ENCODE peak calls at places on chromosomes 16 and 17, in six cellular contexts. D is pancreas, N is fibroblast of mammary gland, L is upper lobe of right lung, J is tibial nerve, K is kidney epithelial cell. C is an unnamed sample.
A peak's percentile ranks its signal among the peaks of the same experiment; 100 is the strongest.

GRCh38 chr17:80264048-80264792 is 3.6 kb downstream of the RNF213 start:
- DNase-seq in N (no peak), K (no peak), L (peak; percentile 78), D (no peak), J (no peak), C (no peak)

GRCh38 chr16:16830401-16830800 is 451.5 kb downstream of the NPIPA7 start:
- DNase-seq in L (no peak), N (no peak), D (no peak), K (no peak), J (no peak), C (no peak)

GRCh38 chr16:75029854-75030253 is 31.0 kb downstream of the ZNRF1 start:
- DNase-seq in N (peak; percentile 42), D (no peak), K (no peak), J (no peak), L (no peak), C (no peak)

GRCh38 chr17:63665527-63666214 is 34.3 kb downstream of the LIMD2 start:
- DNase-seq in K (no peak), N (no peak), L (no peak), J (no peak), D (no peak), C (no peak)

GRCh38 chr16:8798535-8799157 is 1.0 kb downstream of the PMM2 start:
- DNase-seq in D (no peak), K (no peak), N (no peak), L (no peak), J (no peak), C (no peak)

GRCh38 chr16:48300391-48300856 is 53.1 kb upstream of the ABCC11 start:
- DNase-seq in K (no peak), N (peak; percentile 66), L (no peak), D (no peak), J (peak; percentile 45), C (no peak)

GRCh38 chr17:61310611-61311010 is 89.0 kb upstream of the TBX2 start:
- DNase-seq in N (no peak), J (no peak), D (no peak), K (no peak), L (no peak), C (no peak)

GRCh38 chr17:45230410-45230786 is 8.7 kb downstream of the FMNL1 start:
- DNase-seq in J (no peak), L (no peak), N (no peak), K (no peak), D (no peak), C (no peak)

GRCh38 chr16:28931801-28932225 is at the start of gene CD19:
- DNase-seq in L (no peak), J (no peak), K (no peak), N (no peak), D (no peak), C (no peak)

GRCh38 chr16:67084345-67085028 is 25.3 kb upstream of the PHAF1 start:
- DNase-seq in K (no peak), L (no peak), D (no peak), J (no peak), N (no peak), C (no peak)

GRCh38 chr17:9937901-9938300 is 32.8 kb upstream of the RCVRN start:
- DNase-seq in K (no peak), D (no peak), J (no peak), L (no peak), N (peak; percentile 64), C (no peak)

GRCh38 chr16:86946396-86946795 is 368.0 kb downstream of the FOXL1 start:
- DNase-seq in K (no peak), J (no peak), D (no peak), L (peak; percentile 34), N (no peak), C (no peak)

GRCh38 chr16:58411736-58412614 is 19.7 kb downstream of the GINS3 start:
- DNase-seq in K (no peak), N (no peak), J (no peak), D (no peak), L (no peak), C (no peak)

GRCh38 chr16:56709686-56710040 is 20.3 kb upstream of the NUP93 start:
- DNase-seq in N (no peak), L (no peak), D (no peak), K (no peak), J (no peak), C (no peak)

GRCh38 chr16:3304370-3304769 is 860 bp downstream of the TIGD7 start:
- DNase-seq in N (peak; percentile 31), L (no peak), K (no peak), J (no peak), D (no peak), C (no peak)

GRCh38 chr17:7478276-7479138 is 924 bp downstream of the ZBTB4 start:
- DNase-seq in J (peak; percentile 52), K (no peak), N (peak; percentile 41), L (peak; percentile 85), D (peak; percentile 76), C (no peak)

GRCh38 chr17:4539025-4539424 is 16.2 kb downstream of the MYBBP1A start:
- DNase-seq in J (no peak), N (no peak), D (no peak), K (no peak), L (no peak), C (no peak)

GRCh38 chr17:75983501-75984181 is 4.6 kb downstream of the TEN1 start:
- DNase-seq in N (peak; percentile 63), D (peak; percentile 81), J (no peak), K (no peak), L (peak; percentile 72), C (no peak)

GRCh38 chr16:73176577-73177013 is 128.7 kb upstream of the ZFHX3 start:
- DNase-seq in K (peak; percentile 57), D (no peak), L (no peak), J (no peak), N (peak; percentile 92), C (peak; percentile 30)

GRCh38 chr16:58511933-58512815 is 3.1 kb upstream of the SETD6 start:
- DNase-seq in N (peak; percentile 56), D (peak; percentile 91), J (peak; percentile 80), K (no peak), L (peak; percentile 87), C (no peak)

GRCh38 chr16:85570213-85570734 is 42.8 kb upstream of the GSE1 start:
- DNase-seq in D (no peak), K (no peak), N (no peak), L (no peak), J (no peak), C (no peak)

GRCh38 chr17:15490634-15491261 is 23.3 kb upstream of the CDRT4 start:
- DNase-seq in N (peak; percentile 73), L (no peak), J (peak; percentile 68), D (no peak), K (no peak), C (no peak)

GRCh38 chr17:17112628-17113200 is 70.5 kb downstream of the MPRIP start:
- DNase-seq in D (no peak), K (no peak), J (no peak), L (no peak), N (no peak), C (no peak)

DNA sequence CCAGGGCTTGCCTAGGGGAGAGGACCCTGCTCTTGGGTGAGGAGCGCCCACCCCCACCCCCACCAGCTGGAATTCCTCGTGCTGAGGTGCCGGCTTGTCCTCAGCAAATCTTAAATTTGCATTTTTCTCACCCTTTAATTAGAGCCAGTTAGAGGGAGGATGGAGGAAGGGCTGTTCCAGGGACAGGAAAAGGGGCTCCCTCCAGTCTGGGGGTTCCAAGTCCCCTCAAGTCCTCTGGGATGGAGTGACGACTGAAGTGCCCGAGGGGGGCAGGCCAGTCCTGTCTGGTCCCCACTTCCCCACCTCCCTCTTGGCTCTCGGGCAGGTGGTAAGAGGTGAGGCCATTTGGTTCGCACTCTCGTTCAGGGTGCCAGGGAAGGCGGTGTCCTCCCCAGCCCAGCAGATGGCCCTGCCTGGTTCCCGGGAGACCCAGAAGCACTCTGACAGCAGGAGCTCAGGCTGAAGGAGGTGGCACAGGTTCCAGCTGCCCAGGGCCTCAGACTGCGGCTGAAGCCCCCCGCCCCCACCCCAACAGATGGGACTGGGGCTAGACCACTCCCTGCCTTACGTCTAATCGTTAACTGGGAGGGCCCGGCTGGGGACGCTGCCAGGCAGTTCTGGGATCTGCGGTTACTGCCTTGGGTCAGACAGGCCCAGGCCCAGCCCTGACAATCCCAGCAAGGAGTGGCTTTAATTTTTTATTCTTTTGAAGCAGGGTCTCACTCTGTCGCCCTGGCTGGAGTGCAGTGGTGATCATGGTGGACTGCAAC is 2.2 kb downstream of the RAB26 start:
- DNase-seq in J (no peak), K (no peak), L (no peak), D (peak; percentile 74), N (peak; percentile 73), C (no peak)
- H3K4me3 ChIP-seq in J (no peak overlapping the region), K (no peak overlapping the region), L (no peak overlapping the region), D (peak overlapping the region; percentile 86), N (no peak overlapping the region), C (peak overlapping the region; percentile 59)

GRCh38 chr17:29368926-29369325 is 21.2 kb upstream of the TAOK1 start:
- DNase-seq in J (no peak), K (no peak), N (no peak), L (no peak), D (no peak), C (no peak)

GRCh38 chr17:29359777-29360176 is 30.4 kb upstream of the TAOK1 start:
- DNase-seq in L (no peak), N (no peak), K (no peak), J (no peak), D (no peak), C (no peak)

GRCh38 chr17:29368161-29368560 is 22.0 kb upstream of the TAOK1 start:
- DNase-seq in D (no peak), K (no peak), J (no peak), L (no peak), N (no peak), C (no peak)

GRCh38 chr17:29364691-29365090 is 25.5 kb upstream of the TAOK1 start:
- DNase-seq in N (no peak), K (no peak), L (no peak), J (no peak), D (no peak), C (no peak)

GRCh38 chr17:29363716-29364115 is 26.4 kb upstream of the TAOK1 start:
- DNase-seq in N (no peak), J (no peak), K (no peak), D (no peak), L (no peak), C (no peak)
- H3K4me3 ChIP-seq in N (no peak overlapping the region), J (no peak overlapping the region), K (no peak overlapping the region), D (no peak overlapping the region), L (no peak overlapping the region), C (no peak overlapping the region)

GRCh38 chr16:14028207-14028606 is 42.9 kb upstream of the MRTFB start:
- DNase-seq in J (no peak), K (no peak), N (no peak), D (no peak), L (no peak), C (no peak)
- H3K4me3 ChIP-seq in J (no peak overlapping the region), K (no peak overlapping the region), N (no peak overlapping the region), D (no peak overlapping the region), L (no peak overlapping the region), C (no peak overlapping the region)

DNA sequence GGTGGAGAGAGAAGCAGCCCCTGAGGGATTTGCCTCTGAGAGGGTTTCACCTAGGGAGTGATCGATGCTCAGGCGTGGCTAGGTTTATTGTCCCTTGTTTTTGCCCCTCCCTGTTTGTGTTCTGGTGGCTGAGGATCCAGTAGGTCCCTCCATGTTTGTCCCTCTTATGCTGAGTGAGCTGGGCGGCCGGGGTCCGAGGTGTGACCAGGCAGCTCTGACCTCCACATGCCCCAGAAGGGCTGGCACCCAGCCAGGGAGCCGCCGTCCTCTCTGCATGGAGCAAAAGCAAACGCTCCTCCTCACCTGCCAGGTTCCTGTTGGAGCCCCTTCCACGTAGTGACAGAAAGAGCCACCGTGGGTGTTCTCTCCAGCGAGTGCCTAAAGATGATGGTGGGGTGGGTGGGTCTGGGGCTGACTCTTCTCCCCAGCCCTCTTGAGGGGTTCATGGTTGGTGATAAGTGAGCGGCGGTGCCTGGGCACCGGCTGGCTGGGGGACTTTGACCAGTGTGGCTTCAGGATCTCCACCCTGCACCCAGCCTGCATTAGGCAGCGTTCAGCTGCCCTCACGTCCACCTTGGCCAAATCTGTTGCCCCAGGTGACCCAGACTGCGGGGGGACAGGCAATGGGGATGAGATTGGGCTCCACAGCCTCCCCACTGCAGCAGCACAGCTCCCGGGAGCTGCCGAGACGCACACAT is 14.1 kb upstream of the NUDT16L1 start:
- DNase-seq in D (peak; percentile 66), L (no peak), J (no peak), N (no peak), K (no peak), C (no peak)
- H3K4me3 ChIP-seq in D (no peak overlapping the region), L (peak overlapping the region; percentile 48), J (no peak overlapping the region), N (peak overlapping the region; percentile 44), K (no peak overlapping the region), C (no peak overlapping the region)

C was measured in Panc1.